ENCODE peak calls at places on chromosomes 12 and 14, in four cellular contexts. One of them, this sample, is unnamed.

GRCh38 chr14:29197557-29197956 is 431.0 kb downstream of the FOXG1 start:
- DNase-seq in Calu3: no peak
- DNase-seq in NCI-H1417: no peak
- DNase-seq in activated naive CD8-positive, alpha-beta T cell treated with anti-CD3 and anti-CD28 coated beads, Interleukin-2, amount 50 U/mL, for 24 hours: no peak
- DNase-seq in this sample: no peak

GRCh38 chr12:126726481-126727217 is 1540.3 kb upstream of the TMEM132C start:
- DNase-seq in Calu3: no peak
- DNase-seq in NCI-H1417: no peak
- DNase-seq in activated naive CD8-positive, alpha-beta T cell treated with anti-CD3 and anti-CD28 coated beads, Interleukin-2, amount 50 U/mL, for 24 hours: no peak
- DNase-seq in this sample: no peak

GRCh38 chr14:104086210-104086660 is 735 bp downstream of the ASPG start:
- DNase-seq in Calu3: no peak
- DNase-seq in NCI-H1417: no peak
- DNase-seq in activated naive CD8-positive, alpha-beta T cell treated with anti-CD3 and anti-CD28 coated beads, Interleukin-2, amount 50 U/mL, for 24 hours: no peak
- DNase-seq in this sample: peak

GRCh38 chr12:20487519-20487918 is 119.2 kb downstream of the PDE3A start:
- DNase-seq in Calu3: no peak
- DNase-seq in NCI-H1417: no peak
- DNase-seq in activated naive CD8-positive, alpha-beta T cell treated with anti-CD3 and anti-CD28 coated beads, Interleukin-2, amount 50 U/mL, for 24 hours: no peak
- DNase-seq in this sample: no peak

GRCh38 chr12:102757154-102757873 is 159.7 kb downstream of the PAH start:
- DNase-seq in Calu3: no peak
- DNase-seq in NCI-H1417: no peak
- DNase-seq in activated naive CD8-positive, alpha-beta T cell treated with anti-CD3 and anti-CD28 coated beads, Interleukin-2, amount 50 U/mL, for 24 hours: no peak
- DNase-seq in this sample: no peak

GRCh38 chr12:46430340-46430948 is 57.9 kb upstream of the SLC38A2 start:
- DNase-seq in Calu3: peak
- DNase-seq in NCI-H1417: no peak
- DNase-seq in activated naive CD8-positive, alpha-beta T cell treated with anti-CD3 and anti-CD28 coated beads, Interleukin-2, amount 50 U/mL, for 24 hours: no peak
- DNase-seq in this sample: no peak

GRCh38 chr14:61140872-61141271 is 140.3 kb downstream of the TMEM30B start:
- DNase-seq in Calu3: no peak
- DNase-seq in NCI-H1417: no peak
- DNase-seq in activated naive CD8-positive, alpha-beta T cell treated with anti-CD3 and anti-CD28 coated beads, Interleukin-2, amount 50 U/mL, for 24 hours: no peak
- DNase-seq in this sample: no peak

GRCh38 chr14:100188392-100189030 is 29.1 kb upstream of the DEGS2 start:
- DNase-seq in Calu3: no peak
- DNase-seq in NCI-H1417: no peak
- DNase-seq in activated naive CD8-positive, alpha-beta T cell treated with anti-CD3 and anti-CD28 coated beads, Interleukin-2, amount 50 U/mL, for 24 hours: no peak
- DNase-seq in this sample: no peak

GRCh38 chr14:89660183-89660582 is 243.2 kb upstream of the FOXN3 start:
- DNase-seq in Calu3: no peak
- DNase-seq in NCI-H1417: no peak
- DNase-seq in activated naive CD8-positive, alpha-beta T cell treated with anti-CD3 and anti-CD28 coated beads, Interleukin-2, amount 50 U/mL, for 24 hours: no peak
- DNase-seq in this sample: no peak

GRCh38 chr12:42552822-42553221 is 36.7 kb downstream of the PRICKLE1 start:
- DNase-seq in Calu3: no peak
- DNase-seq in NCI-H1417: no peak
- DNase-seq in activated naive CD8-positive, alpha-beta T cell treated with anti-CD3 and anti-CD28 coated beads, Interleukin-2, amount 50 U/mL, for 24 hours: no peak
- DNase-seq in this sample: no peak

GRCh38 chr14:91387135-91387849 is 30.3 kb downstream of the CCDC88C start:
- DNase-seq in Calu3: no peak
- DNase-seq in NCI-H1417: no peak
- DNase-seq in activated naive CD8-positive, alpha-beta T cell treated with anti-CD3 and anti-CD28 coated beads, Interleukin-2, amount 50 U/mL, for 24 hours: no peak
- DNase-seq in this sample: peak

GRCh38 chr14:59529189-59529588 is 44.9 kb downstream of the JKAMP start:
- DNase-seq in Calu3: no peak
- DNase-seq in NCI-H1417: no peak
- DNase-seq in activated naive CD8-positive, alpha-beta T cell treated with anti-CD3 and anti-CD28 coated beads, Interleukin-2, amount 50 U/mL, for 24 hours: no peak
- DNase-seq in this sample: no peak

GRCh38 chr14:22131749-22132476 is 457.1 kb downstream of the DAD1 start:
- DNase-seq in Calu3: peak
- DNase-seq in NCI-H1417: no peak
- DNase-seq in activated naive CD8-positive, alpha-beta T cell treated with anti-CD3 and anti-CD28 coated beads, Interleukin-2, amount 50 U/mL, for 24 hours: no peak
- DNase-seq in this sample: no peak

This sample was measured in lower lobe of right lung.